ENCODE peak calls at places on chromosomes 6 and 20, in six cellular contexts. J, C, B, H, Q and L are unnamed samples.

GRCh38 chr20:51958636-51959542 is 156.6 kb upstream of the SALL4 start:
- DNase-seq in J (no peak), C (no peak), B (no peak), H (no peak), Q (no peak), L (no peak)

GRCh38 chr20:15699431-15700146 is 873.7 kb downstream of the KIF16B start:
- DNase-seq in J (no peak), C (no peak), B (no peak), H (peak), Q (no peak), L (no peak)

GRCh38 chr6:29710281-29710941 is 12.8 kb upstream of the HLA-F start:
- DNase-seq in J (no peak), C (no peak), B (no peak), H (no peak), Q (no peak), L (no peak)

GRCh38 chr20:7346562-7346961 is 579.1 kb downstream of the BMP2 start:
- DNase-seq in J (no peak), C (no peak), B (no peak), H (no peak), Q (no peak), L (no peak)

GRCh38 chr6:139242457-139243240 is 49.1 kb downstream of the TXLNB start:
- DNase-seq in J (no peak), C (no peak), B (no peak), H (no peak), Q (no peak), L (no peak)

GRCh38 chr6:131175559-131175958 is 40.3 kb downstream of the AKAP7 start:
- DNase-seq in J (no peak), C (no peak), B (no peak), H (no peak), Q (no peak), L (no peak)

GRCh38 chr20:25256226-25256859 is 8.5 kb downstream of the PYGB start:
- DNase-seq in J (no peak), C (no peak), B (no peak), H (no peak), Q (peak), L (no peak)

GRCh38 chr6:31547727-31548422 is 467 bp downstream of the NFKBIL1 start:
- DNase-seq in J (no peak), C (no peak), B (peak), H (no peak), Q (peak), L (no peak)

GRCh38 chr6:160386869-160387518 is 38.8 kb downstream of the SLC22A3 start:
- DNase-seq in J (no peak), C (no peak), B (no peak), H (no peak), Q (no peak), L (no peak)

GRCh38 chr6:169986171-169986847 is 234.9 kb downstream of the ERMARD start:
- DNase-seq in J (no peak), C (no peak), B (no peak), H (no peak), Q (no peak), L (no peak)

GRCh38 chr6:133265066-133265465 is 23.9 kb downstream of the EYA4 start:
- DNase-seq in J (no peak), C (no peak), B (no peak), H (no peak), Q (no peak), L (no peak)

GRCh38 chr6:159533568-159533967 is 159.5 kb downstream of the SOD2 start:
- DNase-seq in J (no peak), C (no peak), B (no peak), H (no peak), Q (no peak), L (no peak)

GRCh38 chr6:122696079-122696478 is 83.4 kb upstream of the FABP7 start:
- DNase-seq in J (no peak), C (no peak), B (no peak), H (no peak), Q (no peak), L (no peak)

GRCh38 chr6:41373919-41374617 is 38.7 kb downstream of the NCR2 start:
- DNase-seq in J (no peak), C (no peak), B (no peak), H (peak), Q (peak), L (no peak)

GRCh38 chr6:20810732-20811111 is 276.5 kb downstream of the CDKAL1 start:
- DNase-seq in J (no peak), C (no peak), B (no peak), H (no peak), Q (no peak), L (no peak)

GRCh38 chr6:26536571-26537159 is 1.5 kb upstream of the HMGN4 start:
- DNase-seq in J (no peak), C (peak), B (peak), H (no peak), Q (peak), L (no peak)

GRCh38 chr6:90406142-90406794 is 109.6 kb upstream of the BACH2 start:
- DNase-seq in J (no peak), C (peak), B (peak), H (no peak), Q (no peak), L (no peak)

GRCh38 chr6:160667854-160668481 is 3.9 kb upstream of the LPA start:
- DNase-seq in J (peak), C (peak), B (peak), H (peak), Q (peak), L (peak)

GRCh38 chr6:81752084-81752968 is at the start of gene TENT5A:
- DNase-seq in J (no peak), C (peak), B (peak), H (peak), Q (peak), L (peak)

GRCh38 chr6:43437700-43438099 is 10.4 kb downstream of the ABCC10 start:
- DNase-seq in J (no peak), C (no peak), B (no peak), H (no peak), Q (no peak), L (no peak)

GRCh38 chr20:2698186-2698817 is 5.7 kb downstream of the EBF4 start:
- DNase-seq in J (no peak), C (no peak), B (no peak), H (peak), Q (peak), L (no peak)

GRCh38 chr6:4970739-4971395 is 33.0 kb downstream of the RPP40 start:
- DNase-seq in J (no peak), C (no peak), B (no peak), H (no peak), Q (no peak), L (no peak)

GRCh38 chr20:37279820-37280219 is 9.6 kb upstream of the MANBAL start:
- DNase-seq in J (no peak), C (no peak), B (no peak), H (no peak), Q (no peak), L (no peak)
- TF ChIP-seq GABPA in J (no peak), C (no peak), B (no peak), H (no peak), Q (no peak), L (no peak)

GRCh38 chr6:51830666-51831065 is 256.7 kb downstream of the PKHD1 start:
- DNase-seq in J (no peak), C (no peak), B (no peak), H (no peak), Q (no peak), L (no peak)
- TF ChIP-seq GABPA in J (no peak), C (no peak), B (no peak), H (no peak), Q (no peak), L (no peak)

GRCh38 chr20:47810116-47810672 is 24.9 kb upstream of the SULF2 start:
- DNase-seq in J (no peak), C (no peak), B (no peak), H (no peak), Q (no peak), L (no peak)
- TF ChIP-seq GABPA in J (no peak), C (no peak), B (no peak), H (no peak), Q (no peak), L (no peak)

DNA sequence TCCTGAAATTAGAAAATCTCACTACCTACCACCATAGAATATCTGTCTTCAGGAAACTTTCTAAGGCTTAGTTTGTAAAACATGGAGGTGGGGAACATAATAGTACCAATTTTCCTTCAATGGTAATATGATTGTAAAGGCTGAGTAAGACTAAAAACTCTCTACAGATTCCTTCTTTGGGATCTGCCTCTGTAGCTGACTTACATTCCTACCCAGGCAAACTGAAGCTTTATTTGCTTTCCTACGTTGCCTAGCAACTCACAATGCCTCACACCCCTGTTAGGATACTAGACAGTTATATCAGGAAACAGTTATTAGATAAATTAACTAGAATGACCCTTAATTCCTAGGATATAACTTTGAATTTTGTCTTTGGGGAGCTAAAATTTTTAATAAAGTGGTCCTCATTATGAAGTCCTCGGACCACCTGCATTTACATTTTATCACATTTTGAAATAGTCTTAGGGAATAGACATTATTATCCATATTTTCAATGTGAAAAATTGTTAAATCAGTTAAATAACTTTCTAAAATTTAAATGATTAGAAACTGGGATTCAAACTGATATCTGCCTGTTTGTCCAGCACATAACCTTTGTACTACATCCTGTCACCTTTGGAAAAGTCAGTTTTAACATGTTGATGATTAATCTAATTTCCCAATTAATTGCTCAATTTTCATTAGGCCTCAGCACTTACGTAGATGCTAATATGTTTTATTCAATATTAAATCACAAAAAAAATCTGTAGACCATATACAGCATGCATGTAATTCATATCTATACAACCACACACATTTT is 591.4 kb downstream of the RNF144B start:
- DNase-seq in J (no peak), C (peak), B (no peak), H (no peak), Q (no peak), L (no peak)
- TF ChIP-seq GABPA in J (no peak), C (no peak), B (no peak), H (no peak), Q (no peak), L (no peak)

DNA sequence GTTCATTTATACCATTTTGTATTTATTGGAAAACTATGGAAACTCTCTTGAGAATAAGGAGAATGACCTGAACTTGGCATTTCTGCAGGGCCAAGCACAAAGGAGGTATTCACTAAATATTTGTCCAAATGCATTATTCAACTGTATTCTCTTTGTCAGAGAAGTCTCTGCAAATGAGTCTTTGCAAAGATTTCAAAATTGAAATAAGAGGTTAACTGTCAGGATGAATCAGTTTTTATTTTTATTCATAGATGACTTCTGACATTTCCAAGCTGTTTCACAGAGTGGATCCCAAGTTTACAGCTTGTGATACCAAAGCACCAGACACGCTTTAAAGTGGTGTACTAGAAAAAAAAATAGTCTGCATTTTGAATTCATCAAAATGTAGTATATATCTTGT is 131.6 kb downstream of the UTRN start:
- DNase-seq in J (no peak), C (no peak), B (no peak), H (no peak), Q (no peak), L (no peak)
- TF ChIP-seq GABPA in J (no peak), C (no peak), B (no peak), H (no peak), Q (no peak), L (no peak)

DNA sequence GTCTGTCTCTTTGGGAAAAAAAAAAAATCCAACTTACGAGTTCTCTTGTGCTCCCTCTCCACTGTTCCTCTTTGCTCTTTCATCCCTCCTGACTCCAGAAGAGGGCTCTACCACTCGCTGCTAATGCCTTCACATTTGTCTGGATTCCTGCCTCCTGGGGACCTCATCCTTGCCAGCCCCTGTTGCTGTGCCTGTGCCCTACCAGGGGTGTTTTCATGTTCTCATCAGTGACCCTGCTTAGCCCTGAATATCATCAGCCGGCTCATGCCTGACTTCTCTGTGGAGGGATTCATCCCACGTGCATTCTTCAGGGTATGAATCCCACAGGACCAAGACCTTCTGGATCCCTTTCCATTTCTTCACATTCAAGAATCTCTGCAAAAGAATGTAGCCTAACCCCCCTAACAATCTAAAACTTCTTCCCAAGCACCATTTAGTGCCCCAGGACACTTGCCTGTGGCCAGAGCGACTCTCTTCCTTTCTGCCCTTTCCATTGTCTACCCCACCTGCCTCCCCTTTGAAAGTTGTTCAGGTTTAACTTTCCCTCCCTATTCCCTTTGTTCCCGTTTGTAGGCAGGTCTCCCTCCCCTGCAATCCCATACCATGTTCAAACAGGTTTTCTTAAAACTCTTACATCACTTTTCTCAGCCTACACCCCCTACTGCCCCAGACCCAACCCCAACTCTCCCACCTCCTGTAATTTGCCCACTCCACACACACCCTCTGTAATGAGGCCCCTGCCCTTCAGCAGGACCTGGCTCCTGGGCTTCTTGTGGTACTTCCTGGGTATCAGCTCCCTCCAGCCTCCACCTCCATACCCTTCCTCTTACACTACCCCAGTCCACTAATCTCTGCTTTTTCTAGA is 50.2 kb downstream of the RREB1 start:
- DNase-seq in J (no peak), C (no peak), B (peak), H (no peak), Q (no peak), L (no peak)
- TF ChIP-seq GABPA in J (no peak), C (no peak), B (no peak), H (no peak), Q (no peak), L (no peak)

GRCh38 chr6:39072830-39073229 is 24.2 kb downstream of the GLP1R start:
- DNase-seq in J (no peak), C (no peak), B (no peak), H (no peak), Q (no peak), L (no peak)

GRCh38 chr6:39073471-39074355 is 25.1 kb downstream of the GLP1R start:
- DNase-seq in J (no peak), C (no peak), B (no peak), H (no peak), Q (no peak), L (no peak)

GRCh38 chr6:39076086-39076992 is 27.8 kb downstream of the GLP1R start:
- DNase-seq in J (no peak), C (no peak), B (no peak), H (no peak), Q (no peak), L (no peak)

GRCh38 chr6:39075010-39075738 is 26.6 kb downstream of the GLP1R start:
- DNase-seq in J (no peak), C (no peak), B (no peak), H (no peak), Q (no peak), L (no peak)

GRCh38 chr6:39074486-39074885 is 25.9 kb downstream of the GLP1R start:
- DNase-seq in J (no peak), C (no peak), B (no peak), H (no peak), Q (no peak), L (no peak)
- TF ChIP-seq GABPA in J (no peak), C (no peak), B (no peak), H (no peak), Q (no peak), L (no peak)

GRCh38 chr20:38842017-38842416 is 36.5 kb downstream of the PPP1R16B start:
- DNase-seq in J (no peak), C (no peak), B (no peak), H (no peak), Q (no peak), L (no peak)
- TF ChIP-seq GABPA in J (no peak), C (no peak), B (no peak), H (no peak), Q (no peak), L (no peak)

GRCh38 chr6:18985958-18986357 is 598.8 kb downstream of the RNF144B start:
- DNase-seq in J (no peak), C (no peak), B (no peak), H (no peak), Q (no peak), L (no peak)

GRCh38 chr6:18985061-18985460 is 597.9 kb downstream of the RNF144B start:
- DNase-seq in J (no peak), C (no peak), B (no peak), H (no peak), Q (no peak), L (no peak)

DNA sequence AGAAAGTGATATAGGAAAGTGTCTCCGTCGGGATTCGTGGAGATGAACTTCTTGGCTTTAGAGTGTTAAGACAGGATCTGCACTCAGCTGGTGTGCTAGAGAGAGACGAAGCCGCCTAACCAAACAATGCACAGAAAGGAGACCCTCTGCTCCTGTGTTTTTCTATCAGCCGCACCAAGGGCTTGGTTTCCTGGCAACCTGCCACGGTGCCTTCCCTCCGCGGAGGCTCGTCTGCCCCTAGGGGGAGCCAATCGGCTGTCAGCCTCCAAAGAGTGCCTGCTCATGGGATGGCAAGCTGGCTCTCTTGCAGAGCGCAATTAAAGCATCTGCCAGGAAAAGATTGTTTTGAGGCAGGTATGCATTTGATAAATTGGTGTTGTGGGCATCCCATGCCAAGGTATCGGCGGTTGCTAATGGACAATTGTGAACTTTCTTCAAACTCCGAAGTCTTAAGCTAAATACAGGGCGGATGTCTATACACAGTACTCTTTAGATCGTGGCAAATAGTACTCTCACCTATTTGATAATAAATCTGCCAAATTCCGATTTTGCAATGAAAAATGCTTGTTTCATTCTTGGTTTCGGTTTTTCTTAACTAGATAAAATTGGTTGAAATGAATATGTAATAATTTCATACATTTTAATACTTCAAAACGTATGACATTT is 603.3 kb downstream of the RNF144B start:
- DNase-seq in J (no peak), C (peak), B (peak), H (peak), Q (peak), L (no peak)
- TF ChIP-seq GABPA in J (no peak), C (no peak), B (no peak), H (no peak), Q (no peak), L (no peak)

GRCh38 chr20:23187759-23188158 is 101.6 kb upstream of the CD93 start:
- DNase-seq in J (no peak), C (no peak), B (no peak), H (no peak), Q (no peak), L (no peak)
- TF ChIP-seq GABPA in J (no peak), C (no peak), B (no peak), H (no peak), Q (no peak), L (no peak)